ENCODE peak calls at places on chromosomes 7 and 10, in ten cellular contexts. L is activated T-cell treated with anti-CD3 and anti-CD28 coated beads for 24 hours; Y is A673; S is amniotic stem cell; D is activated CD4-positive, alpha-beta memory T cell treated with anti-CD3 and anti-CD28 coated beads for 36 hours; W is activated naive CD4-positive, alpha-beta T cell treated with Interleukin-2 at 50 U/mL for 16 hours; F is NCI-H1092 treated with DMSO at 0.1 percent for 48 hours; E is kidney; O is amniotic epithelial cell; I is uterus. J is an unnamed sample.

GRCh38 chr10:49512121-49512809 is 26.7 kb downstream of the ERCC6 start:
- DNase-seq in L (no peak), Y (peak), S (no peak), D (no peak), W (no peak), F (peak), E (no peak), O (peak), I (no peak), J (no peak)

GRCh38 chr10:69968830-69969229 is 83.8 kb upstream of the MACROH2A2 start:
- DNase-seq in L (no peak), Y (peak), S (no peak), D (no peak), W (no peak), F (no peak), E (no peak), O (peak), I (no peak), J (no peak)

GRCh38 chr7:4163565-4164203 is 518.4 kb upstream of the FOXK1 start:
- DNase-seq in L (no peak), Y (no peak), S (no peak), D (no peak), W (no peak), F (no peak), E (no peak), O (no peak), I (no peak), J (no peak)

GRCh38 chr7:98250789-98251188 is 1.2 kb downstream of the TECPR1 start:
- DNase-seq in L (peak), Y (no peak), S (no peak), D (peak), W (peak), F (no peak), E (no peak), O (no peak), I (no peak), J (peak)

GRCh38 chr7:1862560-1862959 is 192.5 kb downstream of the ELFN1 start:
- DNase-seq in L (no peak), Y (no peak), S (no peak), D (no peak), W (no peak), F (no peak), E (no peak), O (no peak), I (no peak), J (no peak)

GRCh38 chr7:112422842-112423496 is 27.3 kb upstream of the IFRD1 start:
- DNase-seq in L (no peak), Y (peak), S (peak), D (peak), W (no peak), F (no peak), E (peak), O (peak), I (peak), J (no peak)

GRCh38 chr10:29828978-29829377 is 194.2 kb upstream of the SVIL start:
- DNase-seq in L (no peak), Y (no peak), S (no peak), D (no peak), W (no peak), F (no peak), E (no peak), O (peak), I (no peak), J (no peak)

GRCh38 chr10:118321724-118322575 is 20.2 kb downstream of the FAM204A start:
- DNase-seq in L (no peak), Y (no peak), S (no peak), D (no peak), W (no peak), F (no peak), E (no peak), O (no peak), I (no peak), J (no peak)

GRCh38 chr10:60806951-60807350 is 28.7 kb downstream of the CDK1 start:
- DNase-seq in L (no peak), Y (no peak), S (no peak), D (no peak), W (no peak), F (no peak), E (no peak), O (no peak), I (no peak), J (no peak)

GRCh38 chr7:7212612-7213011 is 30.3 kb downstream of the C1GALT1 start:
- DNase-seq in L (no peak), Y (no peak), S (no peak), D (no peak), W (no peak), F (no peak), E (no peak), O (peak), I (no peak), J (no peak)

GRCh38 chr7:139592801-139593461 is 69.4 kb downstream of the CLEC2L start:
- DNase-seq in L (no peak), Y (no peak), S (no peak), D (no peak), W (no peak), F (no peak), E (no peak), O (no peak), I (no peak), J (no peak)

GRCh38 chr10:85786401-85786899 is 580.1 kb downstream of the GRID1 start:
- DNase-seq in L (no peak), Y (no peak), S (no peak), D (peak), W (no peak), F (peak), E (no peak), O (no peak), I (no peak), J (no peak)

GRCh38 chr7:107661081-107661864 is 645 bp downstream of the SLC26A4 start:
- DNase-seq in L (peak), Y (peak), S (peak), D (peak), W (peak), F (peak), E (peak), O (peak), I (peak), J (no peak)

GRCh38 chr10:109838592-109839244 is 84.6 kb downstream of the XPNPEP1 start:
- DNase-seq in L (no peak), Y (no peak), S (no peak), D (no peak), W (no peak), F (no peak), E (no peak), O (no peak), I (no peak), J (no peak)

GRCh38 chr7:101590663-101591435 is 38.2 kb downstream of the MYL10 start:
- DNase-seq in L (no peak), Y (no peak), S (no peak), D (no peak), W (no peak), F (no peak), E (no peak), O (no peak), I (no peak), J (no peak)

GRCh38 chr10:68348265-68348741 is 15.6 kb upstream of the PBLD start:
- DNase-seq in L (peak), Y (peak), S (peak), D (peak), W (peak), F (no peak), E (no peak), O (peak), I (no peak), J (peak)

GRCh38 chr10:80104066-80104926 is 25.8 kb downstream of the TMEM254 start:
- DNase-seq in L (no peak), Y (no peak), S (peak), D (peak), W (no peak), F (no peak), E (no peak), O (peak), I (peak), J (no peak)

GRCh38 chr7:143279186-143280098 is 5.3 kb upstream of the TMEM139 start:
- DNase-seq in L (no peak), Y (peak), S (peak), D (no peak), W (no peak), F (no peak), E (no peak), O (peak), I (no peak), J (no peak)

GRCh38 chr10:5871596-5871995 is 18.1 kb downstream of the ANKRD16 start:
- DNase-seq in L (no peak), Y (no peak), S (no peak), D (no peak), W (no peak), F (no peak), E (no peak), O (no peak), I (no peak), J (no peak)

GRCh38 chr10:5534880-5535856 is 10.4 kb downstream of the CALML3 start:
- DNase-seq in L (no peak), Y (no peak), S (no peak), D (no peak), W (no peak), F (no peak), E (no peak), O (peak), I (peak), J (no peak)

GRCh38 chr10:60480865-60481563 is 91.3 kb upstream of the ANK3 start:
- DNase-seq in L (no peak), Y (peak), S (peak), D (no peak), W (no peak), F (no peak), E (no peak), O (peak), I (no peak), J (no peak)

GRCh38 chr7:291302-292092 is 1.5 kb downstream of the FOXL3 start:
- DNase-seq in L (no peak), Y (no peak), S (no peak), D (no peak), W (no peak), F (no peak), E (no peak), O (no peak), I (no peak), J (no peak)

GRCh38 chr10:57948796-57949195 is 318.9 kb downstream of the IPMK start:
- DNase-seq in L (no peak), Y (no peak), S (no peak), D (no peak), W (no peak), F (no peak), E (no peak), O (no peak), I (no peak), J (no peak)

GRCh38 chr10:84401838-84402611 is 73.6 kb downstream of the CCSER2 start:
- DNase-seq in L (no peak), Y (no peak), S (no peak), D (no peak), W (no peak), F (no peak), E (no peak), O (no peak), I (no peak), J (no peak)

GRCh38 chr10:44260286-44260928 is 124.5 kb downstream of the CXCL12 start:
- DNase-seq in L (no peak), Y (no peak), S (no peak), D (no peak), W (no peak), F (no peak), E (no peak), O (no peak), I (no peak), J (no peak)

J was measured in central memory CD8-positive, alpha-beta T cell.